ENCODE peak calls at places on chromosomes 1 and 21, in eight cellular contexts. Y is sigmoid colon; E is cardiac muscle cell; C is fibroblast of the aortic adventitia; I is CD8-positive, alpha-beta T cell; U is A549; P is body of pancreas; T is ovary. M is an unnamed sample.

GRCh38 chr1:206631085-206631509 is 4.2 kb upstream of the DYRK3 start:
- DNase-seq in T (peak), C (peak), I (no peak), E (peak), P (peak), Y (peak), U (peak), M (peak)

GRCh38 chr1:201828451-201828819 is 522 bp upstream of the IPO9 start:
- DNase-seq in U (no peak), I (no peak), P (no peak), Y (no peak), T (no peak), C (no peak), E (peak), M (no peak)

GRCh38 chr1:207313131-207313530 is 8.3 kb upstream of the CD55 start:
- DNase-seq in T (no peak), E (no peak), C (no peak), U (no peak), P (no peak), Y (no peak), I (no peak), M (peak)

GRCh38 chr1:24427469-24427862 is 11.9 kb downstream of the NIPAL3 start:
- DNase-seq in E (no peak), C (no peak), U (no peak), Y (no peak), I (no peak), P (no peak), T (no peak), M (no peak)

GRCh38 chr1:162056043-162056442 is 13.4 kb upstream of the NOS1AP start:
- DNase-seq in C (peak), I (peak), T (peak), U (peak), P (peak), E (peak), Y (peak), M (peak)

GRCh38 chr1:23693599-23693998 is 2.0 kb downstream of the RPL11 start:
- DNase-seq in U (no peak), Y (no peak), P (no peak), C (no peak), E (no peak), I (no peak), T (no peak), M (no peak)

GRCh38 chr1:94773931-94774422 is 46.2 kb upstream of the SLC44A3 start:
- DNase-seq in C (no peak), T (no peak), P (peak), Y (no peak), E (peak), U (peak), I (no peak), M (peak)

GRCh38 chr1:41902125-41902524 is 16.6 kb downstream of the HIVEP3 start:
- DNase-seq in E (peak), Y (no peak), I (no peak), C (peak), P (no peak), U (no peak), T (no peak), M (peak)

GRCh38 chr1:2412773-2413494 is 570 bp upstream of the PEX10 start:
- DNase-seq in P (peak), Y (no peak), U (peak), E (peak), I (no peak), T (no peak), C (peak), M (no peak)

GRCh38 chr1:31163866-31164265 is 75.8 kb downstream of the NKAIN1 start:
- DNase-seq in E (no peak), P (no peak), T (no peak), Y (no peak), I (no peak), C (no peak), U (no peak), M (no peak)

GRCh38 chr1:93411000-93411399 is 36.9 kb upstream of the FNBP1L start:
- DNase-seq in T (no peak), P (no peak), E (no peak), I (no peak), C (no peak), Y (no peak), U (no peak), M (no peak)

GRCh38 chr1:145927916-145928647 is 798 bp upstream of the RBM8A start:
- DNase-seq in U (no peak), E (no peak), C (no peak), I (no peak), T (no peak), P (no peak), Y (no peak), M (no peak)

GRCh38 chr1:26122988-26123973 is 11.7 kb downstream of the PDIK1L start:
- DNase-seq in I (no peak), T (no peak), Y (no peak), P (no peak), C (peak), E (no peak), U (no peak), M (peak)

GRCh38 chr1:119330062-119330939 is 38.3 kb upstream of the HAO2 start:
- DNase-seq in T (no peak), I (no peak), P (no peak), Y (no peak), C (no peak), U (no peak), E (no peak), M (peak)

GRCh38 chr1:119327066-119327435 is 41.5 kb upstream of the HAO2 start:
- DNase-seq in E (no peak), U (no peak), P (no peak), C (no peak), I (no peak), T (no peak), Y (peak), M (no peak)

GRCh38 chr1:119326251-119326650 is 42.3 kb upstream of the HAO2 start:
- DNase-seq in Y (no peak), P (no peak), E (no peak), U (no peak), I (no peak), C (no peak), T (no peak), M (no peak)

GRCh38 chr1:119329521-119329920 is 39.1 kb upstream of the HAO2 start:
- DNase-seq in P (no peak), Y (no peak), U (no peak), E (no peak), T (no peak), I (no peak), C (no peak), M (no peak)

GRCh38 chr1:119327436-119328155 is 41.0 kb upstream of the HAO2 start:
- DNase-seq in T (peak), E (peak), C (peak), P (no peak), Y (peak), I (no peak), U (no peak), M (no peak)
- TF ChIP-seq CTCF in T (no peak), E (peak), C (peak), P (no peak), Y (no peak), I (peak), U (no peak), M (peak)

GRCh38 chr1:119725626-119726025 is 13.9 kb downstream of the PHGDH start:
- DNase-seq in T (no peak), Y (no peak), U (no peak), E (no peak), P (no peak), I (no peak), C (no peak), M (no peak)

GRCh38 chr1:119720866-119721440 is 9.2 kb downstream of the PHGDH start:
- DNase-seq in Y (no peak), I (no peak), P (peak), E (no peak), U (no peak), C (no peak), T (no peak), M (no peak)

GRCh38 chr1:119728007-119728406 is 16.3 kb downstream of the PHGDH start:
- DNase-seq in T (no peak), P (no peak), Y (no peak), I (no peak), U (no peak), C (no peak), E (no peak), M (no peak)

GRCh38 chr1:119721933-119722332 is 10.2 kb downstream of the PHGDH start:
- DNase-seq in C (no peak), T (no peak), I (no peak), U (no peak), Y (no peak), E (no peak), P (no peak), M (no peak)

DNA sequence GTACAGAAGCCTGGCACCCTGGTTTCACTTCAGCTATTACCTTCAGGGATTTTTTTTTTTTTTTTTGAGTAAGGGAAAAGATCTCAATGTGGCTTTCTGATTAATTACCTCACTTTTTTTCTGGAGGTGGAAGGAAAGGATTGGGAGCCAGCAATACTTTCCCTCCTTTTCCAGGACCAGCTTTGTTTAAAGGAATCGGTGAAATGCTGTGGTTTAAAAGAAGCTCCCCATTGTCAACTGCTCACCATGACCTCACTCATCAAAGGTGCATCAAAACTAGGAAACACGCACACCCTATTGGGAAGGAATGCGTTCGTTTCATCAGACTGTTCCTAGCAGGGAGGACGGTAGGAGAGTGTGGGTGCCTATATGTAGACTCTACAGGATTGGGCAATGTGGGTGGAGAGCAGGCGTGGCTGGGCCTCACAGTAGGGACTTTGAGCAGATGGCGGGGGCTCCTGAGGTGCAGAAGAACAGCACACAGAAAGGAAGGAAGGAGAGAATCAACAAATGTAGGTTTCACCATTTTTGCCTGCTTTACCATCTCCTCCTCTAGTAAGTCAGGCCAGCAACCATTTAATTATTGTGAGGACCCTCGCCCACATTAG is 13.0 kb downstream of the PHGDH start:
- DNase-seq in I (no peak), E (no peak), P (no peak), U (no peak), C (no peak), Y (no peak), T (no peak), M (no peak)
- H3K4me3 ChIP-seq in I (no peak), E (no peak), P (no peak), U (no peak), C (no peak), Y (no peak), T (no peak), M (no peak)

DNA sequence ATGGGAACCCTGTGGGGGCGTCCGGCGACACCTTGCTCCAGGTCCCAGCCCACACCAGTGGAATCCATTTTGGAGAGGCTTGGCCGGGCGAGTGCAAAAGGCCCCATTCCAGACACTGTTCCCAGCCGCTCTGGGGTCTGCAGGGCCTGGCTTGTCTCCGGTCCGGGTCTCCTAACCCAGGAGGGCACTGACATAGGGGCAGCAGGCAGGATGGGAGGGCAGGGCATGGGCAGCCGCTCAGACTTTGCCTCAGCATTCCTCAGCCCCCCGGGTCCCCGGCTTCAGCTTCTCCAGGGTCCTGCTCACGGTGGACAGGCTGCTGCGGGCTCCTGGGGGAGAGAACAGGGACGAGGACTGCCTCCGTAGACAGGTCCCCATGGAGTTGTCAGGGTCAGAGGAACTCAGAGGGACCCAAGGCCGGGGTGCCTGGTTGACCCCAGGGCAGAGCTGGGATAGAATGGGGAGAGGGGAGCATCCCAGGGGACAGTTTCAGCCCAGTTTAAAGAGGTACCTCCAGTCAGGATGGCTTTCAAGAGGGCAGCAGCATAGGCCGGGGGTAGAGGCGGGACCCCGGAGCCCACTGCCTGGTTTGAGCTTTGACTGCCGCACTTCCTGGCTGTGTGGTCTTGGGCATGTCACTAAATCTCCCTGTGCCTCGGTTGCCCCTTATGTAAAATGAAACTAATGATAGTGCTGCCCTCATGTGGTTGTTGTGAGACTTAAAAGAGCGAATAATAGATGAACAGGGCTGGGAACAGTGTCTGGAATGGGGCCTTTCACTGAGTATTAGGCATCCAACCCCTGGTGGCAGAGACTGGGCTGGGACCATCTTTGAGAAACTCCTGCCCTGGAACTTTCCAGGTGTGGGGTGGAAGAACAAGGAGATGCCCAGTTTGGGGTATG is 3.7 kb downstream of the KNCN start:
- DNase-seq in U (peak), T (no peak), I (no peak), P (no peak), E (peak), Y (no peak), C (peak), M (peak)
- TF ChIP-seq CTCF in U (peak), T (no peak), I (peak), P (peak), E (peak), Y (no peak), C (peak), M (peak)

DNA sequence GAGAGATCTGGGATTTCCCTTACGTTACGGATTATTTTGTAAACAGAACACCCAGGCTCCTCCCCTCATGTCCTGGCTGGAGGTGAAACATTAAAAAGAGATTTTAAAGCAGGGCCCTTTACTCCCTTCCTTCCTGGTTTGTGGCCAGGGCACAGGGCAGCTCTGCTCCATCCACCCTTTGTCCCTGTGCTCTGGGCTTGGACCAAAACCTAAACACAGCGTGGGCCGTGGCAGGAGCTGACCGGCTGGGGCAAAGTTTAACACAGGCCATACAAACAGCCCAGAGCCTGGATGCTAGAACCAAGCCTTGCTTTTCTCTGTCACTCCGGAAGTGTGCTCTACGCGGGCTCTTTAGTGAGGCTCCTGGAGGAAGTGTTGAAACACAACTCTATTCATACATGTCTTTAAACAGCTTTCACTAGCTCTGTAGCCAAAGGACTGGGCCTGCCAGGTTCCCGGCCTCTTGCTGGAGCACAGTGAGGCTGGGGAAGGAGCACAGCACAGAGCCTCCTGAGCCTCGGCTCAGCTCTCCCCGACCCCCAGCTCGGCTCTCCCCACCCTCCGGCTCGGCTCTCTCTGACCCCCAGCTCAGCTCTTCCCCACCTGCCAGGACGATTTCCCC is 84.7 kb downstream of the PDE9A start:
- DNase-seq in Y (peak), E (peak), I (no peak), C (peak), U (no peak), T (peak), P (no peak), M (no peak)
- H3K4me3 ChIP-seq in Y (no peak), E (no peak), I (peak), C (no peak), U (no peak), T (no peak), P (no peak), M (no peak)

DNA sequence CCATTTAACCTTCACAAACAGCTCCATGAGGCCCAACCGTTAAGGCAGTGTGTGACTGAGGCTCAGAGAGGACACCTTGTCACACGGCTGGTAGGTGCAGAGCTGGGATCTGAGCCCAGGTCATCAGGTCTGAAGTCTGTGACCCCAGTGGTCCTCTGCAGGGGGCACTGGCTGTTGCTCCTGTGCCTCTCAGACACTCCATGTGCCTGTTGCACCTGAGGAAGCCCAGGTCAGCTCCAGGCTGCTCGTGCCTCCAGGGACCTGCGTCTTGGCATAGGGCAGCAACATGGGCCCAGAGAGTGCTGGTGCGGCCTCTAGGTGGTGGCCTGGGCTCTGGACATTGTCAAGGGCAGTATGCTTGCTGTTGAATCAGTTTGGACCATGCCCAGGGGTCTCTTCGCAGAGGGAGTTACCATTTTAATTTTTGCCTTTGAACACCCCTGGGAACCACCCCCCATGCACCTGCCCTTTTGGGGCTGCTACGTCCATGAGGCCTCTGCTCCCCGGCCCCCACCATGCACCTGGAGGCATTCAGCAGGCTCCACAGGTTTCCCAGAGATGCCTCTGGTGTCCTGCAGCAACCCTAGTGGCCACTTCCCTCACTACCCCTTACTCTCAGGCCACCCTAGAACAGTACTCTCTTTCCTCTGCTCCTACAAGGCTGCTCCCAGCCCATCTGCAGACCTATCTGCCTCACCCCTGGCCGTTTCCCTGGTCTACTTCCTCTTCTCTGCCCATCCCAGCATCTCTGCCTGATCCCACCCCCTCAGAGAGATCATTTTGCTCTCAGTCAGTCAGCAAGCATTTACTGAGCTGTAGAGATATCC is 25.2 kb upstream of the EPS8L3 start:
- DNase-seq in Y (peak), C (no peak), I (no peak), T (peak), E (no peak), U (peak), P (no peak), M (no peak)
- TF ChIP-seq CTCF in Y (no peak), C (peak), I (no peak), T (no peak), E (peak), U (peak), P (no peak), M (peak)

GRCh38 chr21:17795084-17796036 is 23.8 kb downstream of the C21orf91 start:
- DNase-seq in U (no peak), T (no peak), Y (no peak), I (no peak), C (no peak), P (no peak), E (no peak), M (no peak)
- H3K4me3 ChIP-seq in U (no peak), T (no peak), Y (no peak), I (no peak), C (no peak), P (no peak), E (no peak), M (no peak)

GRCh38 chr1:115705085-115706008 is 63.2 kb downstream of the CASQ2 start:
- DNase-seq in I (no peak), P (no peak), E (no peak), T (no peak), C (no peak), Y (no peak), U (no peak), M (peak)

GRCh38 chr1:115710859-115711624 is 57.5 kb downstream of the CASQ2 start:
- DNase-seq in P (no peak), Y (no peak), E (no peak), U (no peak), C (no peak), T (no peak), I (no peak), M (no peak)

GRCh38 chr1:115706009-115706362 is 62.5 kb downstream of the CASQ2 start:
- DNase-seq in C (no peak), Y (no peak), E (no peak), P (no peak), I (no peak), T (no peak), U (no peak), M (no peak)

GRCh38 chr1:115702993-115703392 is 61.2 kb downstream of the VANGL1 start:
- DNase-seq in Y (no peak), P (no peak), U (no peak), T (no peak), I (no peak), E (no peak), C (no peak), M (no peak)

DNA sequence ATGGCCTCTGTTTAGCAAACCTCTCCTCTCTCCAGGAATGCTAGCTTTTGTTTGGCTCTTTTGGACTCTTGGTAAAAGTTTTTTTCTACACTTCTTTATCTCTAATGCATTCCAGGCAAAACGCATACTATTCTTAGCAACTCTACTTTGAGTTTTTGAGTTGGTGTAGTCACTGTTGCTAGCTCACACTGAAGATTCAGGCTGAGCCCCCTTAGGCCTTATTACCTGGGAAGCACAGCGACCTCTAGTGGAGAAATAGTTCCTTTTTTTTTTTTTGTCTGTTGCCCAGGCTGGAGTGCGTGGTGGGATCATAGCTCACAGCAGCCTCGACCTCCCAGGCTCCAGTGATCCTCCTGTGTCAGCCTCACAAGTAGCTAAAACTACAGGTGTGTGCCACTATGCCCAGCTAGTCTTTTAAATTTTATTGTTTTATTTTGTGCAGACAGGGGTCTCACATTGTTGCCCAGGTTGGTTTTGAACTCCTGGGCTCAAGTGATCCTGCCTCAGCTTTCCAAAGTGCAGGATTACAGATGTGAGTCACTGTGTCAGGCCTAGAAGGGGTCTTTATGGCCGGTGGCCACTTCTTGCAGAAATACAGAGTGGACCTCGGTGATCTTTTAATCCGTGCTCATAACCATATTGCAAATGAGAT is 61.6 kb downstream of the CASQ2 start:
- DNase-seq in E (peak), I (no peak), Y (no peak), P (no peak), T (no peak), U (no peak), C (peak), M (peak)
- TF ChIP-seq CTCF in E (peak), I (peak), Y (no peak), P (peak), T (peak), U (peak), C (peak), M (peak)

GRCh38 chr1:231020816-231021215 is 19.2 kb downstream of the FAM89A start:
- DNase-seq in T (no peak), I (no peak), P (no peak), E (peak), Y (no peak), C (no peak), U (no peak), M (no peak)
- H3K4me3 ChIP-seq in T (no peak), I (no peak), P (no peak), E (no peak), Y (no peak), C (no peak), U (no peak), M (no peak)